ENCODE peak calls at places on chromosomes 5 and 9, in four cellular contexts. Y is A549, O is tibial nerve, S is stomach. L is an unnamed sample.

GRCh38 chr5:113179156-113179555 is 202.6 kb downstream of the DCP2 start:
- DNase-seq in Y (no peak), O (no peak), S (no peak), L (no peak)

GRCh38 chr9:15909297-15909696 is 356.5 kb downstream of the CCDC171 start:
- DNase-seq in Y (no peak), O (peak; percentile 20), S (no peak), L (no peak)

GRCh38 chr5:85823462-85824426 is 794.0 kb upstream of the COX7C start:
- DNase-seq in Y (no peak), O (no peak), S (no peak), L (no peak)

GRCh38 chr9:81125446-81126092 is 563.8 kb downstream of the TLE1 start:
- DNase-seq in Y (peak; percentile 20), O (no peak), S (no peak), L (peak; percentile 37)

GRCh38 chr5:160054831-160055230 is 45.9 kb downstream of the TTC1 start:
- DNase-seq in Y (peak; percentile 58), O (no peak), S (no peak), L (no peak)

GRCh38 chr9:114287001-114287762 is 35.7 kb upstream of the ORM1 start:
- DNase-seq in Y (no peak), O (no peak), S (no peak), L (no peak)

GRCh38 chr5:2207416-2207950 is 324.8 kb upstream of the IRX4 start:
- DNase-seq in Y (no peak), O (no peak), S (no peak), L (no peak)

GRCh38 chr5:157596449-157596848 is 20.9 kb upstream of the ADAM19 start:
- DNase-seq in Y (no peak), O (no peak), S (no peak), L (no peak)

GRCh38 chr9:37986771-37987258 is 82.2 kb downstream of the SHB start:
- DNase-seq in Y (no peak), O (no peak), S (no peak), L (no peak)

GRCh38 chr5:134508521-134509195 is 16.8 kb upstream of the JADE2 start:
- DNase-seq in Y (no peak), O (no peak), S (no peak), L (no peak)

GRCh38 chr5:134511796-134512660 is 13.4 kb upstream of the JADE2 start:
- DNase-seq in Y (no peak), O (peak; percentile 79), S (peak; percentile 67), L (peak; percentile 94)

GRCh38 chr5:134512661-134512999 is 12.8 kb upstream of the JADE2 start:
- DNase-seq in Y (no peak), O (no peak), S (no peak), L (no peak)

GRCh38 chr5:134509308-134510040 is 16.0 kb upstream of the JADE2 start:
- DNase-seq in Y (no peak), O (no peak), S (peak; percentile 44), L (no peak)

GRCh38 chr5:134510970-134511795 is 14.3 kb upstream of the JADE2 start:
- DNase-seq in Y (no peak), O (no peak), S (no peak), L (no peak)
- TF ChIP-seq EP300 in Y (no peak), O (no peak), S (no peak), L (no peak)

GRCh38 chr5:149860801-149861322 is 83.7 kb downstream of the PDE6A start:
- DNase-seq in Y (no peak), O (no peak), S (no peak), L (no peak)
- TF ChIP-seq EP300 in Y (no peak), O (no peak), S (no peak), L (no peak)

GRCh38 chr9:35919212-35920003 is 10.1 kb downstream of the SPAAR start:
- DNase-seq in Y (no peak), O (no peak), S (no peak), L (no peak)

GRCh38 chr9:35920004-35920658 is 10.8 kb downstream of the SPAAR start:
- DNase-seq in Y (no peak), O (no peak), S (no peak), L (no peak)

GRCh38 chr9:35929188-35929718 is 20.0 kb downstream of the SPAAR start:
- DNase-seq in Y (no peak), O (no peak), S (no peak), L (no peak)

GRCh38 chr9:35923598-35923926 is 14.3 kb downstream of the SPAAR start:
- DNase-seq in Y (no peak), O (no peak), S (no peak), L (no peak)

GRCh38 chr9:35923927-35924763 is 14.9 kb downstream of the SPAAR start:
- DNase-seq in Y (peak; percentile 61), O (peak; percentile 50), S (no peak), L (no peak)
- TF ChIP-seq EP300 in Y (no peak), O (no peak), S (no peak), L (no peak)

GRCh38 chr5:149452007-149452664 is 73.0 kb upstream of the IL17B start:
- DNase-seq in Y (no peak), O (no peak), S (peak; percentile 84), L (no peak)
- TF ChIP-seq EP300 in Y (no peak), O (no peak), S (peak; percentile 56), L (no peak)

GRCh38 chr5:169705322-169705721 is 68.2 kb downstream of the DOCK2 start:
- DNase-seq in Y (no peak), O (no peak), S (no peak), L (no peak)

GRCh38 chr5:169703803-169704202 is 66.7 kb downstream of the DOCK2 start:
- DNase-seq in Y (no peak), O (no peak), S (no peak), L (no peak)

GRCh38 chr5:169700611-169701010 is 63.5 kb downstream of the DOCK2 start:
- DNase-seq in Y (no peak), O (no peak), S (no peak), L (no peak)

GRCh38 chr5:169701910-169702451 is 64.9 kb downstream of the DOCK2 start:
- DNase-seq in Y (no peak), O (no peak), S (no peak), L (no peak)

DNA sequence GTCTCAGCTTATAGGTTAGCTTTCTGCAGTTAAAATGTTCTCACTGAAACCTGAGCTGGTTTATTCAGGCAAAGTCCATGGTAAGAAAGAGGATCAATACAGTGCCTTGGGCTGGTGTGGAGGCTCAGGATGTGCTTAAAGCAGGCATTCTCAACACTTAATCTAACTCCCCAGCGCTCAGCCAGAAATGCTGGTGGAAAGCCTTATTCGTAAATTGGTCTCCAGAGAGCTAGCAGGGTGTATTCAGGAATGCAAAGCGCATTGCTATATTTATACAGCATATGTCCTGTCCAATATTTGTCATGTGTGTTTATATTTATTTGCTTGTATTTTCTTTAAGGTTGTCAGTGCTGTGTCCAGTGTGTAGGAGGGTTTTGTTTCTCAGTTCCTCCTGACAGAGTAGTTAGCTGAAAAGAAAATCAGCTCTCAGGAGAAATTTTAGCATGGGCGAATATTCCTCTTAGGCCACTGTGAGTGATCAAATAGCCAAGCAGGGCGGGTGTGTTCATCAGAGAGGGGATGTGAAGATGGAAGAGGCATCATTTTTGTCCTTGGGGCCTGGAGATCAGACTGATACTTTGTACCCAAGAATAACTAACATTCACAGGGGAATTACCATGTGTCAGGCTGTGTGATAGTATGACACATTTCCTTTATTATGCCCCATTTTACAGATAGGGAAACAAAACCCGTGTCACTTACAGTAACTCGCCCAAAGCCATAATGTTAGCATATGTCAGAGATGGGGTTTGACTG is 65.8 kb downstream of the DOCK2 start:
- DNase-seq in Y (no peak), O (no peak), S (no peak), L (no peak)
- TF ChIP-seq EP300 in Y (no peak), O (no peak), S (no peak), L (no peak)

GRCh38 chr5:79535477-79536192 is 21.7 kb upstream of the HOMER1 start:
- DNase-seq in Y (no peak), O (no peak), S (no peak), L (no peak)
- TF ChIP-seq EP300 in Y (no peak), O (no peak), S (no peak), L (no peak)

DNA sequence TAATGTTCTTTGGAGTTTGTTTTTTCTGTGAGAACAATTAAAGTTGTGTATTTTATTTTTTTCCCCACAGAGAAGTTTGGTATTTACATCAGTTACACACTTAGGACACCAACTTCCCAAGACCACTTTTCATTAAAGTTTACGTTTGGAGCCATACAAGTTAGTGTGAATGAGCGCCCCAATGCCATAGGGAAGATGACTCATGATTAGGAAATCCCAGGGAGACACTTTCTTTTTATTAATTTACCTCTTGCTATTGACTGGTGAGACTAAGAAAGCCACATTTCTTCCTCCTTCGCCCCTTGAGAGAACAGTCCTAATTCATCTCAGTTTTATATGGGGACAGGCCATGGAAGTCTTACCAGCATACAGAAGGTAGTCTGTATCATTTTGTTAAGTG is 57.1 kb downstream of the EDIL3 start:
- DNase-seq in Y (no peak), O (no peak), S (no peak), L (no peak)
- TF ChIP-seq EP300 in Y (no peak), O (no peak), S (no peak), L (no peak)

L was measured in esophagus muscularis mucosa.